ENCODE peak calls at places on chromosomes 2 and 18, in ten cellular contexts. A is HCT116, E is hepatocyte, T is heart right ventricle, L is colonic mucosa, O is neural progenitor cell, U is esophagus muscularis mucosa, H is A549, K is uterus, D is IMR-90. F is an unnamed sample.

GRCh38 chr2:205889073-205889472 is 196.9 kb downstream of the INO80D start:
- DNase-seq in A (no peak), E (no peak), T (no peak), L (no peak), O (no peak), U (no peak), H (peak; percentile 3), K (no peak), D (peak; percentile 12), F (no peak)

GRCh38 chr18:33277431-33277830 is 163.1 kb downstream of the CCDC178 start:
- DNase-seq in A (no peak), E (no peak), T (no peak), L (no peak), O (peak; percentile 57), U (no peak), H (no peak), K (no peak), D (no peak), F (no peak)

GRCh38 chr2:38517284-38517683 is 85.4 kb downstream of the HNRNPLL start:
- DNase-seq in A (no peak), E (no peak), T (no peak), L (no peak), O (no peak), U (no peak), H (no peak), K (no peak), D (no peak), F (no peak)

GRCh38 chr2:165016772-165017411 is 61.6 kb upstream of the SLC38A11 start:
- DNase-seq in A (peak; percentile 22), E (peak; percentile 75), T (no peak), L (no peak), O (peak; percentile 71), U (no peak), H (peak; percentile 28), K (no peak), D (peak; percentile 65), F (no peak)

GRCh38 chr2:229642371-229642770 is 72.0 kb downstream of the DNER start:
- DNase-seq in A (peak; percentile 23), E (no peak), T (no peak), L (peak; percentile 19), O (no peak), U (no peak), H (no peak), K (no peak), D (no peak), F (no peak)

GRCh38 chr2:85937069-85937439 is 48.3 kb upstream of the ST3GAL5 start:
- DNase-seq in A (no peak), E (no peak), T (no peak), L (no peak), O (no peak), U (no peak), H (no peak), K (no peak), D (no peak), F (no peak)

GRCh38 chr2:209208211-209208610 is 215.6 kb upstream of the MAP2 start:
- DNase-seq in A (peak; percentile 41), E (peak; percentile 56), T (peak; percentile 9), L (peak; percentile 38), O (peak; percentile 64), U (no peak), H (no peak), K (no peak), D (no peak), F (peak; percentile 28)

GRCh38 chr2:61419570-61419969 is 51.3 kb downstream of the USP34 start:
- DNase-seq in A (no peak), E (no peak), T (no peak), L (no peak), O (no peak), U (no peak), H (no peak), K (no peak), D (no peak), F (no peak)

GRCh38 chr2:69636395-69636794 is 7.1 kb downstream of the AAK1 start:
- DNase-seq in A (no peak), E (no peak), T (no peak), L (no peak), O (no peak), U (no peak), H (no peak), K (no peak), D (no peak), F (no peak)

GRCh38 chr2:11796190-11797171 is 50.0 kb downstream of the LPIN1 start:
- DNase-seq in A (no peak), E (no peak), T (no peak), L (no peak), O (no peak), U (no peak), H (no peak), K (peak; percentile 42), D (peak; percentile 8), F (no peak)

DNA sequence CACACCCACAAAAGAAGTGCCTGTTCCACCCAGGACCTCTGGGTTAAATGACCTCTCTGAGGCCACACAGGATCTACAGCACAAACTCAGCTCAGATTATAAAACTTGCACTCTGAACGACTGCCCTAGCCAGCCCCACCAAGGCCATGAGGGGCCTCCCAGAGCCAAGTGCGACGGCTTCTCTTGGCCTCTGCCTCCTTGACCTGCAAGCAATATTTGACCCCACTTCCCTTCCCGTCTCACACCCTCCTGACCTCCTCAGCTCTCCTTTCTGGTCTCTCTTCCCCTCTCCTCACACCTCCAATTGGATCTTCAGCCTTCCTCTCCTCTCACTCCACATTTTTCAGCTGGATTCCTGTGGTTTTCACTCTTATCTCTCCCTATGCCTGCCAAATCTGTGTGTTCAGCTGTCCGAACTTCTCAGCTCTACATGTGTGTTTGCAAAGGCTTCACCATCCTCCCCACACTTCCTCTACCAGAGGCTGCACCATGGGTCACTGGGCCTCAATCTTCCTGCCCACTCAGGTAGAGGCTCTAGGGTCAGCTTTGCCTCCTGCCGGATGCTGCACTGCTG is 25.3 kb upstream of the STEAP3 start:
- DNase-seq in A (no peak), E (no peak), T (no peak), L (no peak), O (no peak), U (no peak), H (no peak), K (no peak), D (peak; percentile 41), F (no peak)
- H3K4me1 ChIP-seq in A (no peaks in the 10 kb centered on the region), E (peaks cover 25% of the 10 kb centered on the region), T (no peaks in the 10 kb centered on the region), L (no peaks in the 10 kb centered on the region), O (peaks cover 11% of the 10 kb centered on the region), U (no peaks in the 10 kb centered on the region), H (peaks cover 16% of the 10 kb centered on the region), K (no peaks in the 10 kb centered on the region), D (peaks cover 18% of the 10 kb centered on the region), F (peaks cover 3% of the 10 kb centered on the region)

GRCh38 chr2:220876074-220876824 is 695.9 kb downstream of the EPHA4 start:
- DNase-seq in A (no peak), E (no peak), T (no peak), L (no peak), O (no peak), U (no peak), H (no peak), K (no peak), D (no peak), F (no peak)
- H3K9me3 ChIP-seq in A (no peaks in the 10 kb centered on the region), E (no peaks in the 10 kb centered on the region), T (no peaks in the 10 kb centered on the region), L (no peaks in the 10 kb centered on the region), O (no peaks in the 10 kb centered on the region), U (no peaks in the 10 kb centered on the region), H (no peaks in the 10 kb centered on the region), K (no peaks in the 10 kb centered on the region), D (no peaks in the 10 kb centered on the region), F (no peaks in the 10 kb centered on the region)

GRCh38 chr2:21363364-21363763 is 239.6 kb downstream of the TDRD15 start:
- DNase-seq in A (no peak), E (no peak), T (no peak), L (no peak), O (no peak), U (no peak), H (no peak), K (no peak), D (no peak), F (no peak)
- TF ChIP-seq CTCF in A (no peak), E (no peak), T (no peak), L (no peak), O (peak; percentile 13), U (no peak), H (no peak), K (no peak), D (no peak), F (no peak)

GRCh38 chr2:29201979-29202378 is 86.8 kb downstream of the CLIP4 start:
- DNase-seq in A (no peak), E (no peak), T (no peak), L (no peak), O (peak; percentile 25), U (no peak), H (no peak), K (no peak), D (no peak), F (no peak)
- H3K4me1 ChIP-seq in A (no peaks in the 10 kb centered on the region), E (no peaks in the 10 kb centered on the region), T (peaks cover under 1% of the 10 kb centered on the region), L (no peaks in the 10 kb centered on the region), O (peaks cover 15% of the 10 kb centered on the region), U (no peaks in the 10 kb centered on the region), H (no peaks in the 10 kb centered on the region), K (no peaks in the 10 kb centered on the region), D (peaks cover 4% of the 10 kb centered on the region), F (peaks cover under 1% of the 10 kb centered on the region)

DNA sequence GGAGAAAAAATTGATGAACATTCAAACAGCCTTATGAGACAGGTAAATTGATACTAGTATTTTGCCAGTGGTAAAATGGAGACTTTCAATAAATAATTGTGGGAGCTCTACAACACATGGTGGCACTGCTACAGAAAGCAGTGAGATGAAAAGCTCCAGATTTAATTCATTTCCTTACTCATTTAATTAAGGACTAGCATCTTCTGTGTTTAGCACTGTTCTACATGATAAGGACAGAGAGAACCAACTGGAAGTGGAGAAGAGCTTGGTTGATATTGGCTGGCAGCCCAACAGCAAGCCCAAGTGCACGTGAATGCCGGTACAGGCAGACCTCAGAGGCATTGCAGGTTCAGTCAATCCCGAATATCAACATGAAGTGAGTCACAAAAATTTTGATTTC is 470.4 kb upstream of the MYT1L start:
- DNase-seq in A (no peak), E (no peak), T (no peak), L (no peak), O (no peak), U (peak; percentile 31), H (no peak), K (no peak), D (no peak), F (no peak)
- H3K9me3 ChIP-seq in A (no peaks in the 10 kb centered on the region), E (no peaks in the 10 kb centered on the region), T (no peaks in the 10 kb centered on the region), L (no peaks in the 10 kb centered on the region), O (no peaks in the 10 kb centered on the region), U (peaks cover 7% of the 10 kb centered on the region), H (no peaks in the 10 kb centered on the region), K (no peaks in the 10 kb centered on the region), D (peaks cover 30% of the 10 kb centered on the region), F (no peaks in the 10 kb centered on the region)

GRCh38 chr2:16126969-16127940 is 186.9 kb downstream of the MYCN start:
- DNase-seq in A (no peak), E (no peak), T (no peak), L (peak; percentile 12), O (no peak), U (peak; percentile 79), H (no peak), K (no peak), D (no peak), F (no peak)
- TF ChIP-seq CTCF in A (no peak), E (no peak), T (no peak), L (no peak), O (peak; percentile 9), U (no peak), H (no peak), K (no peak), D (no peak), F (no peak)

GRCh38 chr2:153268941-153269461 is 209.6 kb downstream of the RPRM start:
- DNase-seq in A (no peak), E (no peak), T (no peak), L (no peak), O (no peak), U (no peak), H (no peak), K (no peak), D (no peak), F (no peak)
- H3K4me1 ChIP-seq in A (no peaks in the 10 kb centered on the region), E (no peaks in the 10 kb centered on the region), T (no peaks in the 10 kb centered on the region), L (no peaks in the 10 kb centered on the region), O (no peaks in the 10 kb centered on the region), U (no peaks in the 10 kb centered on the region), H (no peaks in the 10 kb centered on the region), K (no peaks in the 10 kb centered on the region), D (no peaks in the 10 kb centered on the region), F (no peaks in the 10 kb centered on the region)

F was measured in lung.